ENCODE peak calls at places on chromosomes 2 and 18, in ten cellular contexts. E, A, O, Y, W, X, S, D, B and V are unnamed samples.

GRCh38 chr18:78086931-78087330 is 837.3 kb downstream of the GALR1 start:
- DNase-seq in E (no peak), A (no peak), O (no peak), Y (no peak), W (no peak), X (no peak), S (no peak), D (no peak), B (no peak), V (no peak)

GRCh38 chr18:60471652-60472051 is 99.1 kb upstream of the MC4R start:
- DNase-seq in E (no peak), A (no peak), O (no peak), Y (no peak), W (no peak), X (no peak), S (no peak), D (no peak), B (no peak), V (no peak)

GRCh38 chr18:31248783-31249521 is 69.0 kb upstream of the DSG1 start:
- DNase-seq in E (no peak), A (no peak), O (no peak), Y (no peak), W (no peak), X (no peak), S (no peak), D (no peak), B (no peak), V (no peak)

GRCh38 chr18:33937270-33937816 is 287.4 kb downstream of the NOL4 start:
- DNase-seq in E (no peak), A (no peak), O (no peak), Y (no peak), W (no peak), X (no peak), S (no peak), D (no peak), B (no peak), V (no peak)

GRCh38 chr2:206721216-206721920 is 3.2 kb upstream of the DYTN start:
- DNase-seq in E (no peak), A (no peak), O (no peak), Y (no peak), W (no peak), X (no peak), S (no peak), D (no peak), B (no peak), V (no peak)

GRCh38 chr18:24991220-24991575 is 360.8 kb downstream of the ZNF521 start:
- DNase-seq in E (no peak), A (no peak), O (no peak), Y (no peak), W (no peak), X (no peak), S (no peak), D (no peak), B (no peak), V (no peak)

GRCh38 chr2:39640107-39640506 is 25.6 kb upstream of the TMEM178A start:
- DNase-seq in E (no peak), A (peak; percentile 69), O (no peak), Y (no peak), W (no peak), X (no peak), S (no peak), D (peak; percentile 38), B (no peak), V (no peak)

GRCh38 chr2:162029287-162029901 is 44.6 kb downstream of the DPP4 start:
- DNase-seq in E (no peak), A (no peak), O (no peak), Y (no peak), W (peak; percentile 49), X (no peak), S (no peak), D (no peak), B (no peak), V (no peak)

GRCh38 chr2:3679616-3680393 is 21.8 kb downstream of the ALLC start:
- DNase-seq in E (no peak), A (no peak), O (no peak), Y (no peak), W (no peak), X (no peak), S (no peak), D (no peak), B (no peak), V (no peak)

GRCh38 chr2:3678212-3678611 is 20.2 kb downstream of the ALLC start:
- DNase-seq in E (no peak), A (no peak), O (no peak), Y (no peak), W (no peak), X (no peak), S (no peak), D (no peak), B (no peak), V (no peak)

GRCh38 chr2:3679180-3679579 is 21.2 kb downstream of the ALLC start:
- DNase-seq in E (no peak), A (no peak), O (no peak), Y (no peak), W (no peak), X (no peak), S (no peak), D (no peak), B (no peak), V (no peak)

GRCh38 chr2:3675687-3676086 is 17.7 kb downstream of the ALLC start:
- DNase-seq in E (no peak), A (no peak), O (no peak), Y (no peak), W (no peak), X (no peak), S (no peak), D (no peak), B (no peak), V (no peak)

GRCh38 chr2:3677436-3677835 is 19.4 kb downstream of the ALLC start:
- DNase-seq in E (no peak), A (no peak), O (no peak), Y (no peak), W (no peak), X (no peak), S (no peak), D (no peak), B (no peak), V (no peak)
- H3K36me3 ChIP-seq in E (no peaks in the 10 kb centered on the region), A (no peaks in the 10 kb centered on the region), O (no peaks in the 10 kb centered on the region), Y (no peaks in the 10 kb centered on the region), W (no peaks in the 10 kb centered on the region), X (no peaks in the 10 kb centered on the region), S (no peaks in the 10 kb centered on the region), D (no peaks in the 10 kb centered on the region), B (no peaks in the 10 kb centered on the region), V (no peaks in the 10 kb centered on the region)

GRCh38 chr18:13225261-13225660 is 6.7 kb downstream of the LDLRAD4 start:
- DNase-seq in E (no peak), A (no peak), O (no peak), Y (no peak), W (no peak), X (no peak), S (no peak), D (no peak), B (no peak), V (no peak)

GRCh38 chr18:13221821-13222220 is 3.3 kb downstream of the LDLRAD4 start:
- DNase-seq in E (peak; percentile 86), A (peak; percentile 78), O (no peak), Y (no peak), W (peak; percentile 63), X (no peak), S (no peak), D (no peak), B (no peak), V (no peak)

GRCh38 chr18:13220326-13220991 is 1.9 kb downstream of the LDLRAD4 start:
- DNase-seq in E (no peak), A (no peak), O (no peak), Y (no peak), W (peak; percentile 65), X (no peak), S (no peak), D (peak; percentile 43), B (peak; percentile 26), V (no peak)

GRCh38 chr18:13222371-13223281 is 4.1 kb downstream of the LDLRAD4 start:
- DNase-seq in E (peak; percentile 89), A (peak; percentile 95), O (no peak), Y (no peak), W (peak; percentile 83), X (no peak), S (no peak), D (peak; percentile 81), B (no peak), V (no peak)

DNA sequence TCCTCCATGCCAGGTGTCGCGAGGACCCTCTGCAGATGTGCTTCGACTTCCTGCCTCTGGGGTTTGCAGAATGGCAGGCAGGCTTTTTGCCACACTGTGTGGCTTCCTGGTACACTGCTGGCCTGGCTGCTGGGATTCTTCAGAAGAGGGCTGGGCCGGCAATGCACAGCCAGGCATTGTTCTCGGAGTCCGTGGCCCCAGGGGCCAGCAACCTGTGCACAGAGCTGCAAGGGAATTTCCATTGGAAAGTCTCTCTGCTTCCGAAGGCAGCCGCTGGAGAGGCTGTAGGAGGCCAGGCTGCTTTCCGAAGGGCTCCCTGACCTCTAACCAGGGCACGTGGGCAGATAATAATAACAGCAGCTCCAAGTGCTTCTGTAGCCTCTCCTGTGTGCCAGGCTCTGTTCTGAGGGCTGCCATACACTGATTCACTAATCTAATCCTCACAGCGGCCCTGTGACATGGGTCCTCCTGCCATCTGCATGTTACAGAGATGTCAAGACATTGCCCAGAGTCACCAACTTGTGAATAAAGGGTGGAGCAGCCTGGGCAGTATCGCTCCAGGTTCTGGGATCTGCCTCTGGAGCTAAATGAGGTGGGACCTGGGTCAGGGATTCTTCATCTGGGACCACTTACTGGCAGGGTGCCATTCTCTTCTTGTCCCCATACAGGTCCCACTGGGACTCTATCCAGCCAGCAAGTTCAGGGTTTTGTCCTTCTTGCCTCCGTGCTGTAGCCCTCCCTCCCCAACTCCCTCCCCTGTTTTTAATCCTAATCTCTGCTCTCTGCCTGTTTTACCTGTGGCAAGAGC is 5.0 kb downstream of the LDLRAD4 start:
- DNase-seq in E (no peak), A (no peak), O (no peak), Y (no peak), W (peak; percentile 56), X (no peak), S (no peak), D (peak; percentile 80), B (no peak), V (peak; percentile 65)
- H3K27me3 ChIP-seq in E (no peaks in the 10 kb centered on the region), A (no peaks in the 10 kb centered on the region), O (peaks cover 46% of the 10 kb centered on the region), Y (no peaks in the 10 kb centered on the region), W (no peaks in the 10 kb centered on the region), X (peaks cover 2% of the 10 kb centered on the region), S (no peaks in the 10 kb centered on the region), D (no peaks in the 10 kb centered on the region), B (no peaks in the 10 kb centered on the region), V (no peaks in the 10 kb centered on the region)

GRCh38 chr2:170521299-170521698 is 193.8 kb upstream of the SP5 start:
- DNase-seq in E (no peak), A (no peak), O (no peak), Y (no peak), W (no peak), X (no peak), S (no peak), D (no peak), B (no peak), V (no peak)

GRCh38 chr2:170523506-170523905 is 191.6 kb upstream of the SP5 start:
- DNase-seq in E (no peak), A (no peak), O (no peak), Y (no peak), W (no peak), X (no peak), S (no peak), D (no peak), B (no peak), V (no peak)

GRCh38 chr2:170525566-170525900 is 189.6 kb upstream of the SP5 start:
- DNase-seq in E (peak; percentile 70), A (peak; percentile 96), O (peak; percentile 94), Y (no peak), W (peak; percentile 70), X (no peak), S (no peak), D (peak; percentile 73), B (no peak), V (no peak)

GRCh38 chr2:170530284-170530745 is 184.8 kb upstream of the SP5 start:
- DNase-seq in E (peak; percentile 82), A (peak; percentile 96), O (peak; percentile 63), Y (no peak), W (peak; percentile 83), X (no peak), S (no peak), D (peak; percentile 83), B (no peak), V (peak; percentile 45)

GRCh38 chr2:170524828-170525565 is 190.1 kb upstream of the SP5 start:
- DNase-seq in E (no peak), A (no peak), O (no peak), Y (no peak), W (no peak), X (no peak), S (no peak), D (no peak), B (no peak), V (no peak)
- H3K27ac ChIP-seq in E (no peak overlapping the region), A (peak overlapping the region; percentile 77), O (peak overlapping the region; percentile 84), Y (no peak overlapping the region), W (peak overlapping the region; percentile 7), X (no peak overlapping the region), S (no peak overlapping the region), D (peak overlapping the region; percentile 39), B (no peak overlapping the region), V (no peak overlapping the region)

DNA sequence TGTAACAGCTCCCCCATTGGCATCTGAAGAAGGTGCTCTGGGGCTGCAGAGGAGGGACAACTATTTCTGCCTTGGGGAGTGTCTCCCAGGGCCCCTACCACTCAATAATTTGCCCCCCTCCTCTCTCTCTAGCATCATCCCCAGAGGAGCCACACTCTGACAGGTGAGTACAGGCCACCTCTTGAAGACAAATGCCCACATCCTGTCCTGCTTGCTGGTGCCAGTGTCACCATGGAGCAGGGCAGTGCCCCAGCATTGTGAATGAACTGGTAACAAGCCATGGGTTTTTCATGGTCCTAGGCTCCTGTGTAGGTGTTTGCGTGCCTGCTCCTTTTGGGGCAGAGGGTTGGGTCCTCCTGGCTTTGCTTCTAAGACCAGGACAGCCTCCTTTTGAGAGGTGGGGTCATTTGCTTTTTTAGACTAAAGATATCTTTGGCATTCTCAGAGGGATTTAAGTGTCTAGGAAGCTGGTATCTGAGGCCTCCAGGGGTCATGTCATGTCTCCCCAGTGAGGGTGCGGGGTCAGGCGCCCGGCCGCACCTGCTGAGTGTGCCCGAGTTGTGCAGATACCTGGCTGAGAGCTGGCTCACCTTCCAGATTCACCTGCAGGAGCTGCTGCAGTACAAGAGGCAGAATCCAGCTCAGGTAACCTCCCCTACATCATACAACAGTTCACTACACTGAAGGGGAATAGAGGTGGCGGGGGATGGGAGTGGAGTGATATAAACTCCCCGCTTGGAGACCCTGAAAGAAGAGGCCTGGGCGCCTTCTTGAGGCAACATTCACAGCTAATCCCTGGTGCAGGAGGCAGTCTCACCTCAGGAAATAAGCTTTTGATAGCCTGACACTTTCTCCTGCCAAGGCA is 1.8 kb downstream of the RETREG2 start:
- DNase-seq in E (no peak), A (peak; percentile 56), O (no peak), Y (no peak), W (peak; percentile 40), X (no peak), S (peak; percentile 24), D (no peak), B (no peak), V (no peak)
- H3K36me3 ChIP-seq in E (peaks cover 55% of the 10 kb centered on the region), A (peaks cover 29% of the 10 kb centered on the region), O (peaks cover 59% of the 10 kb centered on the region), Y (peaks cover 43% of the 10 kb centered on the region), W (no peaks in the 10 kb centered on the region), X (peaks cover 32% of the 10 kb centered on the region), S (peaks cover 52% of the 10 kb centered on the region), D (peaks cover 59% of the 10 kb centered on the region), B (peaks cover 42% of the 10 kb centered on the region), V (peaks cover 53% of the 10 kb centered on the region)